ENCODE peak calls at places on chromosome 5, in four cellular contexts. P is HepG2, J is HFFc6, S is HL-60. B is an unnamed sample.

GRCh38 chr5:133336969-133337410 is 275.4 kb downstream of the FSTL4 start:
- DNase-seq in P (no peak), S (no peak), J (no peak), B (peak; percentile 27)

GRCh38 chr5:125412051-125412560 is 665.7 kb upstream of the ZNF608 start:
- DNase-seq in S (no peak), P (no peak), J (peak; percentile 3), B (no peak)

GRCh38 chr5:151670074-151670686 is 16.5 kb downstream of the SPARC start:
- DNase-seq in P (no peak), S (no peak), J (no peak), B (no peak)

GRCh38 chr5:149387982-149388381 is 8.9 kb upstream of the IL17B start:
- DNase-seq in P (no peak), J (peak; percentile 68), S (no peak), B (no peak)

GRCh38 chr5:118611332-118611945 is 376.9 kb downstream of the DTWD2 start:
- DNase-seq in P (peak; percentile 10), S (no peak), J (peak; percentile 2), B (no peak)

GRCh38 chr5:162434311-162434710 is 366.7 kb downstream of the GABRG2 start:
- DNase-seq in J (no peak), P (no peak), S (no peak), B (no peak)

GRCh38 chr5:174044451-174044850 is 1.1 kb upstream of the NSG2 start:
- DNase-seq in S (no peak), J (no peak), P (no peak), B (no peak)

GRCh38 chr5:157487358-157487757 is 27.3 kb downstream of the NIPAL4 start:
- DNase-seq in S (no peak), J (no peak), P (no peak), B (no peak)

GRCh38 chr5:68749648-68750047 is 344.2 kb upstream of the SLC30A5 start:
- DNase-seq in J (no peak), P (no peak), S (no peak), B (no peak)

GRCh38 chr5:116154931-116155330 is 70.1 kb downstream of the COMMD10 start:
- DNase-seq in P (no peak), S (no peak), J (no peak), B (no peak)

GRCh38 chr5:147560982-147561381 is 51.1 kb upstream of the DPYSL3 start:
- DNase-seq in P (no peak), S (no peak), J (no peak), B (no peak)

GRCh38 chr5:135011355-135012032 is 22.5 kb downstream of the PITX1 start:
- DNase-seq in S (no peak), P (no peak), J (no peak), B (no peak)

GRCh38 chr5:125210241-125210947 is 464.0 kb upstream of the ZNF608 start:
- DNase-seq in P (no peak), J (no peak), S (no peak), B (no peak)

GRCh38 chr5:39394946-39395345 is 29.8 kb downstream of the DAB2 start:
- DNase-seq in S (no peak), P (no peak), J (peak; percentile 68), B (no peak)

GRCh38 chr5:38339446-38339845 is 81.1 kb downstream of the EGFLAM start:
- DNase-seq in S (no peak), J (no peak), P (no peak), B (no peak)

GRCh38 chr5:157486861-157487260 is 26.8 kb downstream of the NIPAL4 start:
- DNase-seq in S (no peak), P (no peak), J (no peak), B (no peak)

GRCh38 chr5:153515269-153515668 is 24.8 kb downstream of the GRIA1 start:
- DNase-seq in S (no peak), J (no peak), P (no peak), B (no peak)

GRCh38 chr5:40733842-40734563 is 21.8 kb downstream of the TTC33 start:
- DNase-seq in S (no peak), P (no peak), J (no peak), B (no peak)

GRCh38 chr5:317086-317811 is 4.3 kb upstream of the AHRR start:
- DNase-seq in J (peak; percentile 74), S (peak; percentile 35), P (peak; percentile 53), B (no peak)

DNA sequence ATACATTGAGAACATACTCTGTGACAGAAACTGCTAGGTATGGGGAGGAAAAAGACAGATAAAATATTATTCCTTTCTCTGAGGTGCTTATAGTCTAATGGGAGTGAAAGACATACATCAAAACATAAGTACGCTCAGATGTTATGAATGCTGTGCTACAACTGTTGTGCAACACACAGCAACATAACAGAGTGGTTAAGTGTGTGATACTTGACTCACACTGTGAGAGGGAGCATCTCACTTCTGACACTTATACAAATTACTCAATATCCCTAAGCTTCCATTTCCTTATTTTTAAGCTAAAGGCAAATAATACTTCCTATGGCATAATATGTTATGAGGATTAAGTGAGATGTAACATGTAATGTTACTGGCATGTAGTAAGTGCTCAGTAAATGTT is 110.6 kb upstream of the FER start:
- DNase-seq in P (no peak), J (no peak), S (no peak), B (no peak)
- TF ChIP-seq CTCF in P (no peak), J (no peak), S (no peak), B (no peak)

GRCh38 chr5:167574381-167574780 is 717.1 kb upstream of the WWC1 start:
- DNase-seq in J (no peak), P (no peak), S (no peak), B (no peak)

GRCh38 chr5:167576126-167576525 is 715.3 kb upstream of the WWC1 start:
- DNase-seq in S (no peak), J (no peak), P (no peak), B (no peak)

GRCh38 chr5:167570431-167570830 is 721.0 kb upstream of the WWC1 start:
- DNase-seq in P (no peak), S (no peak), J (no peak), B (no peak)

GRCh38 chr5:167571824-167572223 is 719.6 kb upstream of the WWC1 start:
- DNase-seq in P (no peak), J (no peak), S (no peak), B (no peak)

GRCh38 chr5:167573274-167574127 is 717.9 kb upstream of the WWC1 start:
- DNase-seq in J (no peak), S (no peak), P (no peak), B (no peak)
- TF ChIP-seq CTCF in J (no peak), S (no peak), P (no peak), B (no peak)

DNA sequence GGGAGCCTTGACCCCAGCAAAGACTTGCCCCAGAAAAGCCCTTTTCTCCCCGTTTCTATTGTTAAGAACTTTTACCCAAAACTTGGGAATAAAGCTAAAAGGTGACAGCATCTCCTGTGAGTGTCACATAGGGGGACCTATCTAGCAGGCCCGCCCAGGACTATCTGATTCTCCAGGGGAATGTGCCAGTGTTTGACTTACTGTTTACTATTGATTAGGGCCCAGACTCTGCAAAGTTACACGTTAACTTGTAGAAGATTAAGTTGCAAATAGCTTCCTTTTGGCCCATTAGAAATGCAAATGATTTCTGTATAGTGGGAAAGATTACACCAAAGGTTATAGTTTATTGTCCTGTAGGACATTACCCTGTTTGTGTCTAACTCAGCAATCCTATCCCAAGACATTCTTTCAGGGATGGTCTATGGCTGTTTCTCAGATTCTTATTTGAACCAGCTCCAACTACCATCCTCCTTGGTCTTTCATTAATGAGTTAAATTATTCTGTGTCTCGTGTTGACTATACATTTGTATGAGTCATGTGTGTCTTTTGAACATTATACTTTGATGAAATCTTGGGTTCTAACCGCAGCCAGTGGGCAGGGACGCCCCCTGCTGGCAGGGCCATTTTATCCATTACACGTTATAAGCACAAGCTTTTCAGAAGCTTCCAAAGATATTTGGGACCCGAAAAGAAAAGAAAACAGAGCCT is 60.7 kb downstream of the HRH2 start:
- DNase-seq in J (no peak), P (no peak), S (no peak), B (no peak)
- TF ChIP-seq CTCF in J (peak; percentile 85), P (peak; percentile 76), S (peak; percentile 65), B (peak; percentile 93)

DNA sequence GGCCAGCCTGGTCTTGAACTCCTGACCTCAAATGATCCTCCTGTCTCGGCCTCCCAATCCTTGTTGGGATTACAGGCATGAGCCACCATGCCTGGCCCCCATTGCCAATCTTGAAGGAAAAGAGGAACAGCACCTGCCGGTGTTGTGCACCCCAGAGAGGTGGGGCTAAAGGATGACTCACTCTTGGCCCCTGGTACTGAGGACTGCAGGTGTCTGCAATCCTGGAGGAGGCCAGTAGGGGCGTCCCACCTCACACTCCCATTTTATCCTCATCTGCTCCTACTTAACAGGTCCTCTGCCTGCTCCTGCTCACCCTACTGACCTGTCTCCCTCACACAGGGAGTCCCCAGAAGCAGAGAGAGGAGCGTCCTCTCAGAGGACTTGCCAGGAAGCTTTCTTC is 390.4 kb downstream of the ARHGEF28 start:
- DNase-seq in J (no peak), S (no peak), P (peak; percentile 5), B (no peak)
- TF ChIP-seq CTCF in J (peak; percentile 52), S (no peak), P (peak; percentile 21), B (no peak)

B was measured in CD14-positive monocyte.